ENCODE peak calls at places on chromosomes 1 and 21, in ten cellular contexts. H is heart left ventricle, U is hippocampal formation, B is Right ventricle myocardium superior, V is ovary, F is HT1080, A is KG1, L is AG10803, C is NCI-H774, Z is mucosa of gallbladder. I is an unnamed sample.

GRCh38 chr1:111399792-111400610 is 27.5 kb downstream of the OVGP1 start:
- DNase-seq in A (peak), H (no peak), F (peak), L (peak), Z (peak), C (peak), V (no peak), U (peak), B (no peak), I (no peak)

GRCh38 chr1:230124187-230125128 is 57.4 kb downstream of the GALNT2 start:
- DNase-seq in L (no peak), V (no peak), C (no peak), Z (no peak), B (no peak), F (no peak), U (no peak), H (no peak), A (no peak), I (no peak)

GRCh38 chr1:167791281-167792209 is 69.8 kb downstream of the MPZL1 start:
- DNase-seq in V (no peak), U (no peak), Z (peak), C (no peak), L (peak), F (no peak), A (no peak), H (no peak), B (no peak), I (no peak)

GRCh38 chr1:39288735-39289465 is 84.4 kb downstream of the MACF1 start:
- DNase-seq in A (no peak), F (peak), H (no peak), Z (no peak), L (peak), C (no peak), U (no peak), B (no peak), V (no peak), I (no peak)

GRCh38 chr1:65469889-65470340 is 49.4 kb downstream of the LEPR start:
- DNase-seq in A (no peak), F (peak), B (peak), H (no peak), V (no peak), L (peak), C (no peak), U (no peak), Z (no peak), I (no peak)

GRCh38 chr1:119766374-119766794 is 2.3 kb downstream of the HMGCS2 start:
- DNase-seq in B (no peak), C (no peak), U (no peak), F (no peak), Z (peak), H (no peak), V (no peak), A (no peak), L (no peak), I (no peak)

GRCh38 chr1:77540501-77541161 is 141.8 kb downstream of the ZZZ3 start:
- DNase-seq in U (no peak), V (no peak), F (peak), A (no peak), L (peak), Z (no peak), B (no peak), C (no peak), H (no peak), I (no peak)

GRCh38 chr1:205376739-205377138 is 20.0 kb upstream of the KLHDC8A start:
- DNase-seq in A (no peak), C (no peak), V (no peak), F (peak), B (no peak), H (no peak), Z (no peak), U (no peak), L (no peak), I (no peak)

GRCh38 chr1:16155537-16156410 is at the start of gene EPHA2:
- DNase-seq in A (no peak), U (peak), L (peak), Z (peak), B (peak), C (no peak), H (peak), F (peak), V (peak), I (peak)

GRCh38 chr1:160205242-160205973 is at the start of gene PEA15:
- DNase-seq in Z (peak), U (peak), A (no peak), F (peak), B (peak), L (peak), C (peak), H (peak), V (peak), I (peak)

GRCh38 chr1:213381572-213382084 is 330.6 kb downstream of the RPS6KC1 start:
- DNase-seq in F (peak), C (peak), A (no peak), H (no peak), L (no peak), B (peak), Z (no peak), U (no peak), V (no peak), I (peak)

GRCh38 chr1:92792340-92792782 is 7.5 kb upstream of the EVI5 start:
- DNase-seq in A (no peak), Z (no peak), V (no peak), F (peak), L (no peak), U (no peak), C (peak), H (no peak), B (no peak), I (no peak)

GRCh38 chr1:173525936-173526335 is 48.8 kb downstream of the PRDX6 start:
- DNase-seq in Z (no peak), H (no peak), V (no peak), C (no peak), F (no peak), U (no peak), B (no peak), L (no peak), A (no peak), I (no peak)

GRCh38 chr1:87398644-87399043 is 70.0 kb downstream of the LMO4 start:
- DNase-seq in C (no peak), L (peak), U (no peak), F (peak), Z (no peak), H (no peak), V (no peak), B (no peak), A (no peak), I (no peak)

GRCh38 chr1:204359474-204360255 is at the start of gene PLEKHA6:
- DNase-seq in A (no peak), Z (peak), U (peak), B (peak), L (peak), F (no peak), V (peak), H (no peak), C (no peak), I (peak)

GRCh38 chr1:228903573-228904122 is 168.4 kb downstream of the RHOU start:
- DNase-seq in C (no peak), H (no peak), V (no peak), L (peak), F (no peak), U (no peak), A (no peak), Z (no peak), B (no peak), I (no peak)

GRCh38 chr21:34284613-34285160 is 79.1 kb upstream of the KCNE2 start:
- DNase-seq in F (no peak), L (no peak), V (no peak), Z (no peak), H (no peak), U (no peak), A (no peak), C (no peak), B (no peak), I (no peak)

GRCh38 chr1:151837841-151838490 is 1.7 kb downstream of the C2CD4D start:
- DNase-seq in A (no peak), H (peak), V (no peak), U (no peak), F (no peak), L (no peak), B (no peak), Z (no peak), C (no peak), I (no peak)

GRCh38 chr1:23634840-23635642 is 56.6 kb upstream of the RPL11 start:
- DNase-seq in Z (peak), V (peak), A (no peak), B (no peak), U (peak), H (no peak), C (peak), L (peak), F (peak), I (peak)

GRCh38 chr1:16138772-16139221 is 17.1 kb downstream of the EPHA2 start:
- DNase-seq in L (no peak), F (peak), V (no peak), U (no peak), C (no peak), H (no peak), Z (no peak), A (no peak), B (no peak), I (no peak)

GRCh38 chr21:29053656-29054055 is 19.8 kb downstream of the CCT8 start:
- DNase-seq in H (no peak), U (no peak), V (no peak), C (no peak), A (no peak), B (no peak), L (no peak), F (no peak), Z (no peak), I (no peak)

GRCh38 chr1:218294531-218294930 is 9.4 kb downstream of the RRP15 start:
- DNase-seq in H (no peak), U (no peak), Z (no peak), C (no peak), A (no peak), V (no peak), B (no peak), F (peak), L (peak), I (no peak)

GRCh38 chr1:109113787-109114568 is at the start of gene ELAPOR1:
- DNase-seq in A (no peak), C (peak), Z (peak), B (peak), L (peak), U (peak), F (no peak), H (peak), V (peak), I (peak)

GRCh38 chr1:110207831-110208230 is 2.3 kb upstream of the KCNC4 start:
- DNase-seq in L (peak), U (peak), V (peak), H (peak), C (peak), Z (peak), F (no peak), A (peak), B (peak), I (peak)

GRCh38 chr1:115547661-115548060 is 94.1 kb upstream of the VANGL1 start:
- DNase-seq in A (no peak), H (no peak), L (no peak), F (no peak), C (no peak), B (no peak), Z (no peak), V (no peak), U (no peak), I (no peak)

GRCh38 chr21:14616303-14617039 is 70.4 kb upstream of the SAMSN1 start:
- DNase-seq in Z (no peak), C (no peak), L (no peak), H (no peak), U (no peak), A (no peak), V (no peak), B (no peak), F (no peak), I (no peak)

GRCh38 chr1:30250338-30251022 is 472.9 kb downstream of the MATN1 start:
- DNase-seq in L (no peak), Z (no peak), U (no peak), A (no peak), H (no peak), V (no peak), F (no peak), C (no peak), B (no peak), I (no peak)

GRCh38 chr1:229975047-229975446 is 92.0 kb upstream of the GALNT2 start:
- DNase-seq in V (no peak), C (no peak), L (no peak), H (no peak), F (no peak), Z (no peak), U (no peak), A (no peak), B (no peak), I (no peak)

GRCh38 chr1:112840631-112841624 is 115.1 kb downstream of the SLC16A1 start:
- DNase-seq in C (no peak), H (no peak), A (peak), L (no peak), Z (no peak), V (no peak), F (peak), U (no peak), B (no peak), I (no peak)

GRCh38 chr1:240737268-240737667 is 125.3 kb upstream of the GREM2 start:
- DNase-seq in Z (no peak), H (no peak), L (peak), B (no peak), C (no peak), A (no peak), V (no peak), F (no peak), U (no peak), I (no peak)

GRCh38 chr1:3464649-3465025 is 10.2 kb downstream of the ARHGEF16 start:
- DNase-seq in Z (no peak), V (no peak), A (no peak), H (no peak), B (peak), F (no peak), U (no peak), L (no peak), C (no peak), I (peak)

GRCh38 chr1:22383526-22384291 is 67.9 kb upstream of the ZBTB40 start:
- DNase-seq in H (no peak), Z (no peak), F (no peak), L (no peak), U (no peak), C (no peak), B (no peak), V (no peak), A (no peak), I (no peak)

GRCh38 chr1:54808443-54809207 is 7.5 kb upstream of the TTC22 start:
- DNase-seq in L (no peak), H (no peak), V (no peak), C (no peak), A (no peak), Z (no peak), F (no peak), U (no peak), B (no peak), I (no peak)

I was measured in left ventricle myocardium inferior.